ENCODE peak calls at places on chromosomes 6 and 20, in nine cellular contexts. M, J, N, D, C, Z, I, E and T are unnamed samples.

GRCh38 chr6:6748001-6748400 is 159.5 kb downstream of the LY86 start:
- DNase-seq in J (no peak), C (no peak), M (no peak), D (no peak), Z (no peak), I (no peak), N (no peak), E (no peak), T (no peak)

GRCh38 chr20:64082821-64083379 is 1.3 kb downstream of the LKAAEAR1 start:
- DNase-seq in I (no peak), C (no peak), J (no peak), E (no peak), D (no peak), Z (no peak), M (no peak), N (no peak), T (no peak)

GRCh38 chr20:44576297-44576696 is 6.1 kb upstream of the PKIG start:
- DNase-seq in N (no peak), Z (peak), D (no peak), J (no peak), M (no peak), I (no peak), E (no peak), C (no peak), T (no peak)

GRCh38 chr20:45354423-45355208 is 6.4 kb upstream of the SDC4 start:
- DNase-seq in E (no peak), M (no peak), C (no peak), N (no peak), J (no peak), Z (no peak), I (no peak), D (no peak), T (no peak)

GRCh38 chr6:51559059-51559458 is 528.4 kb downstream of the PKHD1 start:
- DNase-seq in I (no peak), M (peak), D (no peak), J (no peak), N (no peak), C (no peak), E (peak), Z (no peak), T (no peak)

GRCh38 chr6:98986216-98986615 is 38.5 kb upstream of the FBXL4 start:
- DNase-seq in C (no peak), I (no peak), E (no peak), M (no peak), J (no peak), N (no peak), D (no peak), Z (no peak), T (no peak)

GRCh38 chr6:116286773-116287358 is 7.1 kb upstream of the TSPYL1 start:
- DNase-seq in J (no peak), Z (no peak), I (no peak), E (no peak), N (no peak), D (no peak), C (no peak), M (no peak), T (no peak)

GRCh38 chr6:31293343-31293742 is 21.5 kb upstream of the HLA-C start:
- DNase-seq in N (no peak), C (no peak), I (no peak), M (no peak), J (no peak), E (no peak), Z (no peak), D (no peak), T (no peak)

GRCh38 chr6:56522871-56523270 is 119.8 kb downstream of the DST start:
- DNase-seq in Z (no peak), J (no peak), M (no peak), C (no peak), D (no peak), I (no peak), E (no peak), N (no peak), T (no peak)

GRCh38 chr6:14986370-14986769 is 259.5 kb upstream of the JARID2 start:
- DNase-seq in E (no peak), N (no peak), I (no peak), M (peak), C (no peak), D (no peak), Z (no peak), J (no peak), T (no peak)

GRCh38 chr6:25499851-25500250 is 152.2 kb upstream of the SCGN start:
- DNase-seq in M (no peak), I (no peak), J (no peak), E (no peak), D (no peak), N (no peak), C (no peak), Z (no peak), T (no peak)

GRCh38 chr6:2966347-2966746 is 5.0 kb downstream of the SERPINB6 start:
- DNase-seq in Z (no peak), J (no peak), E (no peak), M (peak), N (no peak), D (no peak), I (no peak), C (no peak), T (no peak)

GRCh38 chr6:145815875-145816274 is 1.3 kb upstream of the FBXO30 start:
- DNase-seq in C (no peak), D (no peak), J (no peak), N (no peak), M (peak), E (no peak), Z (no peak), I (no peak), T (no peak)

GRCh38 chr6:43269273-43270007 is 26.2 kb downstream of the TTBK1 start:
- DNase-seq in M (peak), J (no peak), Z (peak), E (peak), C (peak), I (peak), N (no peak), D (no peak), T (no peak)

GRCh38 chr6:160930547-160931377 is 60.8 kb upstream of the MAP3K4 start:
- DNase-seq in M (peak), J (no peak), D (peak), I (peak), E (peak), N (peak), Z (peak), C (peak), T (peak)

GRCh38 chr20:51227744-51228143 is 204.8 kb upstream of the KCNG1 start:
- DNase-seq in I (no peak), M (no peak), D (no peak), C (no peak), Z (no peak), J (no peak), N (no peak), E (no peak), T (no peak)

GRCh38 chr20:60962367-60963045 is 289.6 kb upstream of the CDH4 start:
- DNase-seq in I (no peak), C (no peak), M (no peak), Z (no peak), E (no peak), D (no peak), N (no peak), J (peak), T (no peak)

GRCh38 chr6:150492941-150493340 is 106.7 kb upstream of the PLEKHG1 start:
- DNase-seq in E (no peak), N (no peak), M (no peak), J (peak), C (no peak), D (no peak), Z (no peak), I (peak), T (no peak)

GRCh38 chr6:41374618-41375590 is 39.5 kb downstream of the NCR2 start:
- DNase-seq in N (no peak), M (no peak), J (no peak), Z (no peak), D (no peak), I (no peak), E (no peak), C (no peak), T (no peak)

GRCh38 chr6:117401799-117402198 is 23.9 kb downstream of the ROS1 start:
- DNase-seq in D (no peak), N (no peak), C (no peak), I (no peak), M (no peak), Z (no peak), J (no peak), E (no peak), T (no peak)

GRCh38 chr6:80165819-80166218 is 59.3 kb downstream of the BCKDHB start:
- DNase-seq in I (no peak), D (no peak), N (no peak), C (no peak), E (no peak), M (no peak), J (no peak), Z (no peak), T (no peak)

GRCh38 chr20:37992802-37993538 is 40.3 kb downstream of the TTI1 start:
- DNase-seq in I (peak), D (no peak), J (peak), E (no peak), N (peak), M (peak), Z (peak), C (peak), T (peak)

GRCh38 chr20:56989516-56989915 is 276.9 kb downstream of the BMP7 start:
- DNase-seq in M (no peak), Z (no peak), E (no peak), D (no peak), I (no peak), J (peak), C (no peak), N (no peak), T (no peak)

GRCh38 chr6:48597951-48598350 is 487.0 kb upstream of the PTCHD4 start:
- DNase-seq in D (no peak), C (no peak), M (no peak), N (no peak), I (no peak), Z (no peak), E (no peak), J (no peak), T (no peak)

GRCh38 chr6:31702421-31702818 is 704 bp downstream of the ABHD16A start:
- DNase-seq in N (no peak), J (no peak), Z (no peak), C (no peak), D (no peak), M (no peak), E (no peak), I (no peak), T (no peak)

GRCh38 chr6:151425561-151425960 is 26.4 kb downstream of the RMND1 start:
- DNase-seq in M (no peak), D (no peak), E (no peak), Z (no peak), I (no peak), N (no peak), C (no peak), J (no peak), T (no peak)

GRCh38 chr6:121171879-121172278 is 162.4 kb downstream of the TBC1D32 start:
- DNase-seq in M (no peak), I (no peak), Z (no peak), E (no peak), D (no peak), J (no peak), N (no peak), C (no peak), T (no peak)

GRCh38 chr6:44008821-44009370 is 118.4 kb downstream of the MRPL14 start:
- DNase-seq in E (no peak), M (no peak), D (no peak), J (peak), C (no peak), I (no peak), N (no peak), Z (no peak), T (no peak)

GRCh38 chr20:38094373-38094775 is 60.8 kb downstream of the RPRD1B start:
- DNase-seq in E (peak), I (peak), D (no peak), N (no peak), M (peak), C (peak), Z (peak), J (no peak), T (peak)

GRCh38 chr6:152338335-152339125 is 298.6 kb downstream of the SYNE1 start:
- DNase-seq in E (peak), C (peak), N (no peak), D (no peak), I (no peak), J (no peak), Z (peak), M (peak), T (peak)

GRCh38 chr6:152635949-152636674 is 1.1 kb downstream of the SYNE1 start:
- DNase-seq in N (no peak), Z (peak), M (no peak), I (peak), J (no peak), D (no peak), E (no peak), C (no peak), T (no peak)

GRCh38 chr20:48238326-48238725 is 453.0 kb upstream of the SULF2 start:
- DNase-seq in D (no peak), N (no peak), C (no peak), E (no peak), Z (no peak), I (no peak), J (peak), M (no peak), T (no peak)

GRCh38 chr6:36187446-36187845 is 9.1 kb upstream of the BRPF3 start:
- DNase-seq in E (no peak), C (no peak), M (no peak), Z (no peak), I (no peak), N (no peak), J (no peak), D (no peak), T (no peak)

GRCh38 chr20:38286586-38287502 is 17.1 kb upstream of the BPI start:
- DNase-seq in N (no peak), Z (peak), E (no peak), I (peak), J (peak), C (no peak), M (no peak), D (no peak), T (no peak)

GRCh38 chr20:37406010-37406998 is 60.4 kb downstream of the SRC start:
- DNase-seq in I (no peak), E (peak), C (peak), J (no peak), D (no peak), N (no peak), M (peak), Z (no peak), T (no peak)

GRCh38 chr6:119176445-119176844 is 98.0 kb upstream of the FAM184A start:
- DNase-seq in I (no peak), M (no peak), E (no peak), C (no peak), D (no peak), J (no peak), Z (no peak), N (no peak), T (no peak)

GRCh38 chr6:15513801-15514711 is 148.8 kb downstream of the DTNBP1 start:
- DNase-seq in E (no peak), D (no peak), C (no peak), M (no peak), Z (no peak), J (no peak), I (no peak), N (no peak), T (no peak)

GRCh38 chr6:16729183-16729696 is 32.0 kb downstream of the ATXN1 start:
- DNase-seq in N (no peak), Z (no peak), I (no peak), E (no peak), C (no peak), D (no peak), M (no peak), J (no peak), T (no peak)

GRCh38 chr20:17898548-17898994 is 70.0 kb downstream of the SNX5 start:
- DNase-seq in Z (peak), D (peak), J (no peak), M (peak), E (peak), N (peak), I (peak), C (peak), T (peak)

DNA sequence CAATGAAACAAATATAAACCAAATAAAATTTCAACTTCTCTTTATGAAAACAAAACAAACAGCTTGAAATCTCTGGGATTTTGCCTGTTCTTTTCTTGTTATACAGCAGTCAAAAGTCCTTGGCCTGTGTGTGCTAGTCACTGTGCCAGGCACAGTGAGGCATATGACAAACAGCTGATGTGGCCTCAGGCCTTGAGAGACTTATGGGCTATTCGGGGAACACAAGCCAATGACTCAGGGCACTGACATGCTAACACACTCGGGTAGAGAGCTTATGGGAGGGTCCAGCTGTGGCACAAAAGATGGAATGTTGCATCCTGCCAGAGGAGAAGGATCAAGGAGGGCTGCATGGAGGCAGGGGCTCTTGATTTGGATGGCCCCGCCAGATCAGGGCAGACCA is 95.4 kb upstream of the NKX2-2 start:
- DNase-seq in M (no peak), D (no peak), N (no peak), Z (no peak), E (no peak), I (no peak), C (no peak), J (no peak), T (no peak)
- H3K27ac ChIP-seq in M (no peak), D (no peak), N (no peak), Z (no peak), E (no peak), I (no peak), C (no peak), J (no peak), T (no peak)

GRCh38 chr20:3734111-3734843 is 1.8 kb downstream of the HSPA12B start:
- DNase-seq in Z (no peak), M (peak), I (peak), D (no peak), N (no peak), C (peak), J (no peak), E (no peak), T (no peak)
- H3K27ac ChIP-seq in Z (peak), M (no peak), I (peak), D (no peak), N (no peak), C (no peak), J (no peak), E (no peak), T (peak)

GRCh38 chr6:139732451-139732850 is 358.0 kb upstream of the CITED2 start:
- DNase-seq in J (no peak), D (peak), E (no peak), M (no peak), Z (no peak), N (no peak), I (no peak), C (peak), T (peak)

GRCh38 chr6:139738801-139739490 is 364.5 kb upstream of the CITED2 start:
- DNase-seq in I (no peak), C (no peak), J (no peak), M (no peak), E (no peak), Z (no peak), D (no peak), N (no peak), T (no peak)

GRCh38 chr6:139736507-139736906 is 362.1 kb upstream of the CITED2 start:
- DNase-seq in E (no peak), N (no peak), C (no peak), Z (no peak), M (no peak), I (no peak), J (no peak), D (no peak), T (no peak)
- H3K27ac ChIP-seq in E (no peak), N (no peak), C (no peak), Z (no peak), M (no peak), I (no peak), J (no peak), D (no peak), T (no peak)

GRCh38 chr6:166997768-166998255 is 1.4 kb upstream of the CEP43 start:
- DNase-seq in J (peak), D (peak), Z (peak), E (peak), I (peak), C (peak), N (peak), M (peak), T (no peak)

GRCh38 chr6:166999845-167000253 is 652 bp downstream of the CEP43 start:
- DNase-seq in C (peak), D (no peak), N (no peak), M (peak), Z (no peak), E (peak), J (no peak), I (no peak), T (no peak)

GRCh38 chr6:166998256-166999144 is 697 bp upstream of the CEP43 start:
- DNase-seq in N (no peak), J (peak), D (no peak), I (peak), Z (peak), M (peak), E (peak), C (peak), T (no peak)

GRCh38 chr6:166999145-166999844 is at the start of gene CEP43:
- DNase-seq in J (peak), D (peak), N (peak), Z (peak), C (peak), E (peak), I (peak), M (peak), T (peak)

DNA sequence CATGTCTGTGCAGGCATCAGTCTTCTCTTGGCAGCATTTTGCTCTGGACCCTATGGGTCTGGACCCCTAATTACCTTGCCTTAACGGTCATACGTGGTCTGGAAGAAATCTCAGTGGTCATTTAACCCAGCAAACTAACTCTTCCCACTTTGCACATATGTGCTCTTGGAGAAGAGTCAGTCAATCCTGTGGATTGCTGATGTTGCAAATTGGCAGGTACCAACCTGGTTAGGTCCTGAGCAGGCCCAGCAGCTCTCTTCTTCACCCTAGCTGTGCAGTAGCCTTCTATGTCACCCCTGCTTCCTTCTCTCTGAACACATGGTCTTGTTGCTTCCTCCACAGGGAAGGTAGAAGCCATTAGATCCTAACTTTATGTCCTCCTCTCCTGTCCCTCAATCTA is 1.6 kb downstream of the CEP43 start:
- DNase-seq in J (no peak), N (no peak), D (no peak), M (no peak), E (no peak), C (no peak), Z (no peak), I (no peak), T (no peak)
- H3K27ac ChIP-seq in J (no peak), N (no peak), D (no peak), M (no peak), E (no peak), C (no peak), Z (no peak), I (no peak), T (no peak)

GRCh38 chr20:15889924-15890256 is 683.4 kb downstream of the KIF16B start:
- DNase-seq in N (no peak), E (no peak), D (no peak), Z (no peak), I (no peak), M (no peak), J (no peak), C (no peak), T (no peak)
- H3K27ac ChIP-seq in N (no peak), E (no peak), D (no peak), Z (no peak), I (no peak), M (no peak), J (no peak), C (no peak), T (no peak)